ENCODE peak calls at places on chromosomes 6 and 20, in four cellular contexts. Y is uterus, C is spleen, O is iPS DF 6.9. B is an unnamed sample.
A peak's percentile ranks its signal among the peaks of the same experiment; 100 is the strongest.

GRCh38 chr6:31187780-31188194 is 17.3 kb upstream of the POU5F1 start:
- DNase-seq in Y (no peak), C (no peak), O (no peak), B (peak; percentile 97)

GRCh38 chr20:703426-703825 is 27.8 kb upstream of the SCRT2 start:
- DNase-seq in Y (no peak), C (peak; percentile 44), O (no peak), B (no peak)

GRCh38 chr20:33789109-33789857 is 21.9 kb upstream of the CHMP4B start:
- DNase-seq in Y (peak; percentile 37), C (no peak), O (no peak), B (peak; percentile 100)

GRCh38 chr6:106334646-106335448 is 9.3 kb upstream of the ATG5 start:
- DNase-seq in Y (peak; percentile 23), C (peak; percentile 81), O (peak; percentile 45), B (peak; percentile 61)

GRCh38 chr20:694496-694895 is 18.9 kb upstream of the SCRT2 start:
- DNase-seq in Y (no peak), C (peak; percentile 19), O (no peak), B (no peak)

GRCh38 chr6:18241208-18241836 is 23.0 kb downstream of the DEK start:
- DNase-seq in Y (no peak), C (no peak), O (no peak), B (no peak)

GRCh38 chr6:99852031-99852430 is 142.0 kb downstream of the MCHR2 start:
- DNase-seq in Y (no peak), C (no peak), O (no peak), B (no peak)

GRCh38 chr20:51869002-51869401 is 66.7 kb upstream of the SALL4 start:
- DNase-seq in Y (no peak), C (no peak), O (no peak), B (no peak)

GRCh38 chr20:9235518-9235917 is 166.6 kb downstream of the PLCB4 start:
- DNase-seq in Y (no peak), C (no peak), O (no peak), B (no peak)

GRCh38 chr20:53786445-53787267 is 193.0 kb upstream of the ZNF217 start:
- DNase-seq in Y (no peak), C (no peak), O (no peak), B (peak; percentile 88)

GRCh38 chr20:24991897-24992419 is 593 bp downstream of the APMAP start:
- DNase-seq in Y (no peak), C (peak; percentile 92), O (no peak), B (peak; percentile 38)

GRCh38 chr6:163285689-163286088 is 128.8 kb upstream of the QKI start:
- DNase-seq in Y (no peak), C (no peak), O (no peak), B (no peak)

GRCh38 chr6:47258724-47259347 is 50.9 kb downstream of the TNFRSF21 start:
- DNase-seq in Y (no peak), C (no peak), O (no peak), B (no peak)

GRCh38 chr20:50464026-50464724 is 46.0 kb upstream of the PTPN1 start:
- DNase-seq in Y (peak; percentile 71), C (peak; percentile 84), O (no peak), B (peak; percentile 51)

GRCh38 chr6:118669561-118669960 is 18.2 kb upstream of the CEP85L start:
- DNase-seq in Y (no peak), C (no peak), O (no peak), B (no peak)

GRCh38 chr20:53559816-53560215 is 33.8 kb downstream of the ZNF217 start:
- DNase-seq in Y (no peak), C (no peak), O (no peak), B (no peak)

DNA sequence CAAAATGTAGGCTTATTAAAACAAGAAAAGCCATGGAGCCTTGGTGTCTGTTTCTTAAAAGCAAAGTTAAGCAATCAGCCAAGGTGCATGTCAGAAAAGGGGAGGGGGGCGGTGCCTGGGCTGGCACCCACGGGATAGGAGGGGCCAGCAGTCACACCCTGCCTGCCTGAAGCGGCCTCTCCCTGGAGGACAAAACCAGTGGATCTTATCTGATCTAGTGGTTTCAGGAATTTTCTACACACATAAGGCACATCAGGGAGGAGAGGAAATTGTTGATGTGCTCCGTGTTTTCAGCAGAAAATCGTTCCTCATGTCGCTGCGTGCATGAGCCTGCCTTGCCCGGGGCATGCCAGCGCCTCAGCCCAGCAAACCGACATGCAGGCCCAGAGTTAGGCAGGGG is 276.4 kb downstream of the TAF4 start:
- DNase-seq in Y (no peak), C (no peak), O (no peak), B (no peak)
- H3K4me1 ChIP-seq in Y (no peaks in the 10 kb centered on the region), C (no peaks in the 10 kb centered on the region), O (no peaks in the 10 kb centered on the region), B (no peaks in the 10 kb centered on the region)

DNA sequence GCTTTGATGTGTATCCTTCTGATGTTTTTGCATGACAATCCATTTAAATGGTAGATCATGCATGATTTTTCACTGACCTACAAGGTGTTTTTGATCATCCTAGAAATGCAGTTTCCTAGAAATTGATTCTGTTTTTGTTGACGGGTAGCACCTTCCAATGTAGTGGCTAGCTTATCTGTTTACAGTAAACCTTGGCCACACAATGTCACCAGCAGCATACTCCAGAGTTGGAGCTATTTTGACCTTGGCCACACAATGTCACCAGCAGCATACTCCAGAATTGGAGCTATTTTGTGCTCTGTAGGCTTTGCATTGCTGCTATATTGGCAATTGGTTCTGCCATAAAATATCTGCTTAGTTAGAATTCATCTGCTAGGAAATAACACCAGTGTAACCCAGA is 74.6 kb upstream of the NAA20 start:
- DNase-seq in Y (no peak), C (no peak), O (no peak), B (no peak)
- H3K27ac ChIP-seq in Y (no peak overlapping the region), C (peak overlapping the region; percentile 2), O (no peak overlapping the region), B (no peak overlapping the region)

GRCh38 chr6:38488876-38489275 is 150.9 kb downstream of the BTBD9 start:
- DNase-seq in Y (no peak), C (no peak), O (no peak), B (no peak)
- H3K4me1 ChIP-seq in Y (no peaks in the 10 kb centered on the region), C (no peaks in the 10 kb centered on the region), O (no peaks in the 10 kb centered on the region), B (no peaks in the 10 kb centered on the region)

DNA sequence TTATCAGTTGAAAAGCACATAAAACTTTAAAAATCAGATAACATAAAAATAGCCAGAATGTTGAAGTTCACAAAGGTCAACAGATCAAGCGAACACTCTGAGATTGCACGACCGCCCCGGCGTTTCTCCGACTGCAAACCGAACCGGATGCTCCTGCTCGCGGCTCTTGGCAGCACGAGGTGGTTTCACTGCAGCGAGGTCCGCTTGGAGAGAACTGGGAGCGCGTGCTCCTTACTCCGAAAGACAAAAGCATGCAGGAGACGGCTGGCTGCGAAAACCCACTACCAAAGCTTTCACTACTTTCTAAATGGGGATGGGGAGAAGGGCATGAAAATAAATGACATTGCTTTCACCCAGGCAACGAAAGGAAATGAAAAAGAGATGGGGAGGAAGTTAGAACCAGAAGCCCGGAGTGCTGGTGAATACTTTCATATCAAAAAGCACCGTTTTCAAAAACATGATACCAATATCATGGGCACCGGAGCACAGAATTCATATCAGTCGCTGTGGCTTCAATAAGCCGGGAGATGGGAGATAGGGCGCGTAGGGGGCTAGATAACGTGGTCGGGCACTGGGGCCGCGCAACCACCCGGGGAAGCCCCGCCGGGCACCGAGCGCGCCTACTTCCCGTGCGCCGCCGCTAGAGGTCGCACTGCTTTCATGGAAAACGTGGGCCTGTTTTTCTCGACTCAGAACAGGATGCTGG is 8.3 kb upstream of the ANKRD60 start:
- DNase-seq in Y (peak; percentile 73), C (peak; percentile 94), O (no peak), B (peak; percentile 58)
- H3K27ac ChIP-seq in Y (peak overlapping the region; percentile 2), C (peak overlapping the region; percentile 41), O (no peak overlapping the region), B (no peak overlapping the region)

DNA sequence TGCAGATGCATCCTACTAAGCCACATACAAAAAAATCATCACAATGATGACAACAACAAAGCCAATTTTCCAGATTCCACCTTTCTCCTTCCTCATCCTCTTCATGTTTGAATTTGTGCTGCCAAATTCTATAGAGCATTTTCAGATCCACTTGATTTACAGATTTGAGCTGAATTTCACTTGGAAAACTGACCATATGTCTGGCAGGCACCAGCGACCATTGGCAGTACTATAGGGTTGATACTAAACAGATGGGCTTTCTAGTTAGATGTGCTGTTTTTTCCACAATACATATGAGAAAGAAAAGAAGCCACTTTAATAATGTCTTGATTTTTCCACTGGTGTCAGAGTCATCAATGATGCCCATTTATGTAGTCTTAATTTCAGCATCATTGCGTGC is 127.0 kb downstream of the PHACTR3 start:
- DNase-seq in Y (no peak), C (no peak), O (no peak), B (no peak)
- H3K4me1 ChIP-seq in Y (no peaks in the 10 kb centered on the region), C (no peaks in the 10 kb centered on the region), O (no peaks in the 10 kb centered on the region), B (no peaks in the 10 kb centered on the region)

GRCh38 chr6:53302678-53303360 is 45.9 kb downstream of the ELOVL5 start:
- DNase-seq in Y (no peak), C (no peak), O (no peak), B (no peak)
- H3K27ac ChIP-seq in Y (peak overlapping the region; percentile 77), C (peak overlapping the region; percentile 66), O (no peak overlapping the region), B (no peak overlapping the region)

GRCh38 chr20:1813101-1813529 is 82.1 kb upstream of the SIRPA start:
- DNase-seq in Y (peak; percentile 37), C (no peak), O (no peak), B (no peak)
- H3K4me1 ChIP-seq in Y (no peaks in the 10 kb centered on the region), C (peaks cover 28% of the 10 kb centered on the region), O (peaks cover 9% of the 10 kb centered on the region), B (no peaks in the 10 kb centered on the region)

GRCh38 chr6:138277835-138278234 is 59.5 kb upstream of the PBOV1 start:
- DNase-seq in Y (no peak), C (no peak), O (no peak), B (no peak)
- H3K27ac ChIP-seq in Y (no peak overlapping the region), C (no peak overlapping the region), O (no peak overlapping the region), B (no peak overlapping the region)

GRCh38 chr20:35887393-35888064 is 66.8 kb downstream of the SCAND1 start:
- DNase-seq in Y (no peak), C (no peak), O (no peak), B (no peak)
- H3K4me1 ChIP-seq in Y (no peaks in the 10 kb centered on the region), C (peaks cover 6% of the 10 kb centered on the region), O (peaks cover 2% of the 10 kb centered on the region), B (no peaks in the 10 kb centered on the region)

B was measured in small intestine.